ENCODE peak calls at places on chromosomes 13 and 19, in four cellular contexts. One of them, this sample, is unnamed. For H3K4me1, the result is how much of the 10 kb centered on the place peaks cover.

GRCh38 chr13:82800391-82800790 is 1081.9 kb downstream of the SLITRK1 start:
- DNase-seq in left ventricle myocardium inferior: no peak
- DNase-seq in lung: no peak
- DNase-seq in astrocyte: peak
- DNase-seq in this sample: no peak

GRCh38 chr13:110297771-110298170 is 9.2 kb downstream of the COL4A1 start:
- DNase-seq in lung: no peak
- DNase-seq in left ventricle myocardium inferior: no peak
- DNase-seq in astrocyte: no peak
- DNase-seq in this sample: no peak

GRCh38 chr13:94028234-94029145 is 451.0 kb downstream of the DCT start:
- DNase-seq in lung: no peak
- DNase-seq in astrocyte: no peak
- DNase-seq in left ventricle myocardium inferior: no peak
- DNase-seq in this sample: no peak

GRCh38 chr13:102325321-102325720 is 76.5 kb downstream of the FGF14 start:
- DNase-seq in lung: no peak
- DNase-seq in astrocyte: no peak
- DNase-seq in left ventricle myocardium inferior: no peak
- DNase-seq in this sample: no peak

GRCh38 chr19:5839312-5840017 is at the start of gene FUT6:
- DNase-seq in left ventricle myocardium inferior: no peak
- DNase-seq in lung: no peak
- DNase-seq in astrocyte: no peak
- DNase-seq in this sample: no peak

GRCh38 chr13:97191143-97191542 is 31.0 kb upstream of the MBNL2 start:
- DNase-seq in lung: no peak
- DNase-seq in astrocyte: no peak
- DNase-seq in left ventricle myocardium inferior: no peak
- DNase-seq in this sample: no peak

GRCh38 chr13:76398426-76398825 is 487.8 kb downstream of the KCTD12 start:
- DNase-seq in astrocyte: no peak
- DNase-seq in left ventricle myocardium inferior: no peak
- DNase-seq in lung: no peak
- DNase-seq in this sample: no peak

GRCh38 chr13:59546178-59546577 is 617.5 kb downstream of the DIAPH3 start:
- DNase-seq in lung: no peak
- DNase-seq in left ventricle myocardium inferior: no peak
- DNase-seq in astrocyte: no peak
- DNase-seq in this sample: no peak

GRCh38 chr13:101757446-101758039 is 305.1 kb downstream of the ITGBL1 start:
- DNase-seq in lung: no peak
- DNase-seq in left ventricle myocardium inferior: no peak
- DNase-seq in astrocyte: peak
- DNase-seq in this sample: no peak

GRCh38 chr13:60351326-60351725 is 45.7 kb upstream of the TDRD3 start:
- DNase-seq in astrocyte: peak
- DNase-seq in left ventricle myocardium inferior: no peak
- DNase-seq in lung: no peak
- DNase-seq in this sample: no peak

GRCh38 chr19:911197-912033 is 1.6 kb downstream of the R3HDM4 start:
- DNase-seq in astrocyte: no peak
- DNase-seq in lung: no peak
- DNase-seq in left ventricle myocardium inferior: no peak
- DNase-seq in this sample: no peak
- H3K4me1 ChIP-seq in astrocyte: under half
- H3K4me1 ChIP-seq in lung: under half
- H3K4me1 ChIP-seq in left ventricle myocardium inferior: under half
- H3K4me1 ChIP-seq in this sample: under half

DNA sequence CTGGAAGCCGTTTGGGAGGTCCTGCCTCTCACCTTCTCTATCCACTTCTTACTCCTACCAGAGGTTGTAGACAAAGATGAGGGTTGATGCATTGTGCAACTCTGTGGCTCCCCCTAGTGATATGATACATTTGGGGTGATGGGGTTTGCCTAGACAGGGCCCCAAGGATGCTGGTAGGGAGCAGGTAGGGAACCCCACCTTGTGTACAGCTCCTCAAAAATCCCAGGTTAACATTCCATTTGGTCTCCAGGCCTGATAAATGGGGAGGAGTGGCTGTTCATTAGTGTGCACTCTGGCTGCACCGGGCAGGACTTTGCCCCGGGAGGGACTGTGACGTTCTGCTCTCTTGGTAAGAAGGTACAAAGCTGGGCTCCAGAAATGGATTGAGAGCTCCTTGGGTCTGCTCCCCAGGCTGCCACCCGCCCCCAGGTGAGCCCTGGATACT is 19.2 kb downstream of the SIGLEC8 start:
- DNase-seq in lung: no peak
- DNase-seq in left ventricle myocardium inferior: no peak
- DNase-seq in astrocyte: no peak
- DNase-seq in this sample: no peak
- TF ChIP-seq CTCF in lung: peak
- TF ChIP-seq CTCF in left ventricle myocardium inferior: peak
- TF ChIP-seq CTCF in astrocyte: no peak
- TF ChIP-seq CTCF in this sample: no peak

GRCh38 chr13:30711375-30711774 is 24.0 kb upstream of the ALOX5AP start:
- DNase-seq in left ventricle myocardium inferior: no peak
- DNase-seq in astrocyte: peak
- DNase-seq in lung: no peak
- DNase-seq in this sample: no peak
- H3K4me1 ChIP-seq in left ventricle myocardium inferior: under half
- H3K4me1 ChIP-seq in astrocyte: under half
- H3K4me1 ChIP-seq in lung: under half
- H3K4me1 ChIP-seq in this sample: under half

DNA sequence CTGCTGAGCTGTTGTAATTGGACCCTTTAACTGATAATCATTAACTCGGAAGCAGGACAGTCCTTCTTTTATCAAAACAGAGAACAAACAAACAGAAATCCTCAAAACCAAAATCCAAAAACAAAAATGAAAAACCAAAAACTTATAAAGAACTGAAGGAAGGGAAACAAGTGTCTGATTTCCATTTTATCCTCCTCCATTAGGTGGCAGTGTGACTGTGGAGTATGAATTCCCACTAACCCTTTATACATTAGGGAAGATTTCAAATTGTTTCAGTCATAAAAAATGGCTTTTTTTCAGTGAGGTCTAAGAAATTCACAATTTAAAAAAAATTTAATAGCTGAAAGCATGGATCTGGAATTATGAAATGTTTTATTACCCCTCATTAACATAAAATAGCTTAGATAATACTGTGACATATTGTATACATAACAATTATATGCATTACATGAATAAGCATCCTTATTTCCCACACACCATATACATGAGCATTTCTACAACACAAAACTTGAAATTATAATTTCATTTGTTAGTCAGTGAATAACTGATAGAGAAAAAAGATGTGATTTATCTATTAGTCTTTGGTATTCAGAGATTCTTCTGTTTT is 1074.3 kb upstream of the PCDH9 start:
- DNase-seq in left ventricle myocardium inferior: no peak
- DNase-seq in astrocyte: peak
- DNase-seq in lung: no peak
- DNase-seq in this sample: no peak
- TF ChIP-seq CTCF in left ventricle myocardium inferior: peak
- TF ChIP-seq CTCF in astrocyte: peak
- TF ChIP-seq CTCF in lung: no peak
- TF ChIP-seq CTCF in this sample: no peak

DNA sequence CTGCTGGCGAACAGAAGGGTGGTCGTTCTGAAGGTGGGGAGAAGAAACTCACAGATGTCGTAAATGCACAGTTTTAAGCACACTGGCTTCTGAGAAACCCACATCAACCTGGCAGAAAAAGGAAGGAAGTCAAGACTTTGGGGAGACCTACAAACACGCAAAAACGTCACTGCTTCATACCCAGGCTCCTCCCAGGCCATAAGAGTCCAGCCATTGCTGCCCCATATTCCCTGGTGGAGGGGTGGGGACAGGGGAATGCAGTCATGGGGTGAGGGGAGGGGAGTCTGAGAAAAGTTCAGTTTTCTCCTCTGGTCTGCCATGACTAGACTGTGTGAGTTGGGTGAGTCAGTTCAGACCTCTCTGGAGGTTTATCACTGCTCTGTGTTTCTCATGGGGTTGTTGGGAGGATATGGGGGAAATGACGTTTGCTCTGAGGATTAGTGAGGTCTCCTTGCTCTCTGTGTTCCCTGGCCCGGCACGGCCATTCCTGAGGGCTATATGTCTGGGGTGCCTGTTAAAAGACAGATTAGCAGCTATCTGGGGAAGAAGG is 139.0 kb downstream of the FLT1 start:
- DNase-seq in lung: no peak
- DNase-seq in astrocyte: peak
- DNase-seq in left ventricle myocardium inferior: no peak
- DNase-seq in this sample: no peak
- H3K4me1 ChIP-seq in lung: under half
- H3K4me1 ChIP-seq in astrocyte: under half
- H3K4me1 ChIP-seq in left ventricle myocardium inferior: under half
- H3K4me1 ChIP-seq in this sample: under half

GRCh38 chr19:30799854-30800755 is 427.9 kb downstream of the ZNF536 start:
- DNase-seq in left ventricle myocardium inferior: peak
- DNase-seq in lung: peak
- DNase-seq in astrocyte: no peak
- DNase-seq in this sample: no peak
- TF ChIP-seq CTCF in left ventricle myocardium inferior: peak
- TF ChIP-seq CTCF in lung: peak
- TF ChIP-seq CTCF in astrocyte: peak
- TF ChIP-seq CTCF in this sample: peak

GRCh38 chr19:12676928-12677327 is 4.8 kb downstream of the DHPS start:
- DNase-seq in left ventricle myocardium inferior: no peak
- DNase-seq in lung: no peak
- DNase-seq in astrocyte: no peak
- DNase-seq in this sample: no peak
- H3K4me1 ChIP-seq in left ventricle myocardium inferior: under half
- H3K4me1 ChIP-seq in lung: under half
- H3K4me1 ChIP-seq in astrocyte: under half
- H3K4me1 ChIP-seq in this sample: under half

GRCh38 chr13:33053397-33054066 is 37.3 kb downstream of the KL start:
- DNase-seq in left ventricle myocardium inferior: no peak
- DNase-seq in astrocyte: peak
- DNase-seq in lung: no peak
- DNase-seq in this sample: no peak

GRCh38 chr13:33060815-33061214 is 44.6 kb downstream of the KL start:
- DNase-seq in left ventricle myocardium inferior: no peak
- DNase-seq in lung: no peak
- DNase-seq in astrocyte: no peak
- DNase-seq in this sample: no peak

GRCh38 chr13:33052446-33052845 is 36.2 kb downstream of the KL start:
- DNase-seq in lung: no peak
- DNase-seq in left ventricle myocardium inferior: no peak
- DNase-seq in astrocyte: peak
- DNase-seq in this sample: no peak

GRCh38 chr13:33058816-33059215 is 42.6 kb downstream of the KL start:
- DNase-seq in astrocyte: no peak
- DNase-seq in left ventricle myocardium inferior: no peak
- DNase-seq in lung: no peak
- DNase-seq in this sample: no peak

DNA sequence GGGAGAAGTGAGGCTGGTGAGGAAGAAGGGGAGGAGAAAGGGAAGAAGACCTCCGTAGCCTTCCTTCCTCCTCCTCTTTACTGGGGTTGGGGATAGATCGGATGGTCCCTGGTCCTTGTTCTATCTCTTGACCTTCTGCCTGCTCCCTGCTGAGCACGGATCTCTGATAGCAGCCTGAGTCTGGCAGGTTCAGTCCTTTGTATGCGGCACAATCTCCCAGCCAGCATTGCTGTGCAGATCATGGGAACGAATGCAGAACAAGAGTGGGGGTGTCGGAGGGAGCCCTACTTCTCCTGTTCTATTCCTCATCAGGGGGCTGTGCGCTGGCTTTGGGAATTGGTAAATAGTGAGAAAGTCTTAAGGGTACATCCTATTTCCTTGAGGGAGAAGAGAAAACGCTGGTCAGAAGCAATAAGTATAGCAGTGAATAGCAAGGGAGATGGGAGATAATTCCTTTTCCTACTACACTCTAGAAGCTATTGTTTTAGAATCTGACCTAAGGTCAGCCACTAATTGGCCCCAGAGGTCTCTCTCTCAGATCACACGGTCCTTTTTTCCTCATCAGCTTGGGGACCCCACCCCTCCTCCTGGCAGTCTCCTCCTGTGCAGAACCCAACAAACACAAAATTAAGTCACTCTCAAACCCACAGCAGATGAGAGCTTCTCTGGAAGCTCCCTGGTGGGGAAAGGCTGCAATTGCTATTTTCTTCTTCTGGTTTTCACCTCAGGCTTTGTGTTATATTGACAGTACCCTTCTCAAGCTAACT is 41.0 kb downstream of the KL start:
- DNase-seq in lung: no peak
- DNase-seq in left ventricle myocardium inferior: no peak
- DNase-seq in astrocyte: no peak
- DNase-seq in this sample: no peak
- TF ChIP-seq CTCF in lung: no peak
- TF ChIP-seq CTCF in left ventricle myocardium inferior: peak
- TF ChIP-seq CTCF in astrocyte: peak
- TF ChIP-seq CTCF in this sample: peak